ENCODE peak calls at places on chromosome 19, in five cellular contexts. S is kidney, Z is activated B cell treated with CpG ODN at 0.5 μM for 24 hours, L is heart right ventricle, T is heart left ventricle. F is an unnamed sample.

GRCh38 chr19:51514866-51515481 is 13.4 kb upstream of the SIGLEC12 start:
- DNase-seq in S (no peak), Z (no peak), L (no peak), T (no peak), F (peak; percentile 69)

GRCh38 chr19:56566904-56567273 is 379 bp upstream of the ZNF470 start:
- DNase-seq in S (peak; percentile 77), Z (no peak), L (peak; percentile 67), T (peak; percentile 61), F (no peak)

GRCh38 chr19:6847828-6848200 is 39.6 kb upstream of the ADGRE1 start:
- DNase-seq in S (no peak), Z (no peak), L (no peak), T (no peak), F (no peak)

GRCh38 chr19:13729859-13730258 is 34.5 kb upstream of the MRI1 start:
- DNase-seq in S (no peak), Z (no peak), L (no peak), T (no peak), F (no peak)

GRCh38 chr19:7923295-7924191 is 2.4 kb downstream of the CTXN1 start:
- DNase-seq in S (peak; percentile 77), Z (no peak), L (no peak), T (no peak), F (no peak)

GRCh38 chr19:47445937-47446402 is 25.7 kb downstream of the SLC8A2 start:
- DNase-seq in S (peak; percentile 89), Z (peak; percentile 46), L (no peak), T (no peak), F (no peak)

GRCh38 chr19:6768236-6768785 is 1.1 kb upstream of the SH2D3A start:
- DNase-seq in S (no peak), Z (no peak), L (no peak), T (no peak), F (no peak)

GRCh38 chr19:13797870-13798269 is 2.6 kb downstream of the ZSWIM4 start:
- DNase-seq in S (no peak), Z (no peak), L (no peak), T (peak; percentile 51), F (no peak)

GRCh38 chr19:31519216-31519615 is 170.0 kb upstream of the TSHZ3 start:
- DNase-seq in S (no peak), Z (no peak), L (no peak), T (no peak), F (no peak)

GRCh38 chr19:58170860-58171259 is 12.0 kb upstream of the ZNF274 start:
- DNase-seq in S (no peak), Z (no peak), L (no peak), T (no peak), F (no peak)

GRCh38 chr19:48959341-48960239 is 4.9 kb downstream of the BAX start:
- DNase-seq in S (no peak), Z (no peak), L (no peak), T (no peak), F (no peak)

GRCh38 chr19:17352608-17353280 is 15.4 kb downstream of the GTPBP3 start:
- DNase-seq in S (peak; percentile 79), Z (no peak), L (no peak), T (no peak), F (no peak)
- TF ChIP-seq CTCF in S (no peak), Z (no peak), L (no peak), T (no peak), F (no peak)

DNA sequence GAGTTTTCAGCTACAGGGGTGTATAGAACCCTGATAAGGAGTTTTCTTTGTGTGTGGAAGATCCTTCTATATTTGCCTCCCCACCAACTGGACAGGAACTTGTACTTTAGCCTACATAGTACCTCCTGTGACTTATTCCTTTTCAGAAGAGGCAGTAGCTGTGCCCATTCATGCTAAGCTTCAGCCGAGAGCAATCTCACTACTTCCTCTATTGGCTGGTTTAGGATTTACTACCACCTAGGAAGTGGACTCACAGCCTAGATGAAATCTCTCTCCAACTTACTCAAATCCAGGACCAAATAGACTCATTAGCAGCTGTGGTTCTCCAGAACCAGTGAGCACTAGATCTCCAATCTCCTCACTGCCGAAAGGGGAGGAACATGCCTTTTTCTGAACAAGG is 2.3 kb upstream of the REX1BD start:
- DNase-seq in S (no peak), Z (no peak), L (no peak), T (no peak), F (peak; percentile 31)
- TF ChIP-seq CTCF in S (peak; percentile 15), Z (no peak), L (no peak), T (no peak), F (no peak)

GRCh38 chr19:35977446-35978222 is 17.4 kb upstream of the SDHAF1 start:
- DNase-seq in S (no peak), Z (no peak), L (no peak), T (no peak), F (no peak)
- TF ChIP-seq CTCF in S (no peak), Z (no peak), L (no peak), T (no peak), F (peak; percentile 22)

DNA sequence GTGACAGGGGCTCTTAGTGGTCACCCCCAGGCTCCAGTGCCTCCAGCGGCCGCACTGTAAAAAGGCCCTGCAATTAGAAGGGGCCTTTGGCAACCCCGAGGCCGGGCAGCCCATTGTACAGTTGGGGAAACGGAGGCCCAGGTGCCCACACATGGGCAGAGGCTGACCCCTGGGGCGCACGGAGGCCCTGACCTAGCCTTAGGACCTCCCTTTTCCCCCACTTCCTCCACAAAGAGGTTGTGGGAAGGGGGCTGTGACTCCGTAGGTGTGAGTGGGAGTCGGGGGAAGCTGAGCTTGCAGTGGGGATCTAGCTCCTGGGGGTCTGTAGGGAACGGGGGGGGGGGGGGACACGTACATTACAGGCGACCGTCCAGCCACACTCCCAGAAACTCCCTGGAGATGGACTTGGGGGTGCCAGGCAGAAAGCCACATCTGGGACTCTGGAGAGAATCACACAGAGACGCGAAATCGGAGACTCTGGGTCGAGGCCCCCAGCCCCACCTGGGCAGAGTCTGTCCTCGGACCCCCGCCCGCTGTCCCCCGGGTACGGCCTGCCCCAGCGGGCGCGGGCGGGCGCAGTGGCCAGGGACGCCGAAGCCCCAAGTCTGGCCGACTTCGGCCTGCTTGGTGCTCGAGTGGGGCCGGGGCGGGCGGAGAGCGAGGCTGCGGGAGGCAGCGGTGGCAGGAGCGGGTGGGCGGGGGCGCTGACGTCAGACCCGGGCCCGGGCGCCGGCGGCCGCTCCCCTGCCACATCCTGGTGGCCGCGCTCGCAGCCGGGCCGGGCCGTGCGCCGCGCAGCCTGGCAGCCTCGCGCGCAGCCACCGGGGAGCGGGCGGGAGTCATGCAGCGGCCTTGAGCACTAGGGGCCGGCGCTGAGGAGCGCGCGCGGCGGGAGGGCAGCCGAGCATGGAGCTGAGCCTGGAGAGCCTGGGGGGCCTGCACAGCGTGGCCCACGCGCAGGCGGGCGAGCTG is at the start of gene ONECUT3:
- DNase-seq in S (peak; percentile 66), Z (no peak), L (no peak), T (no peak), F (no peak)
- TF ChIP-seq CTCF in S (no peak), Z (no peak), L (no peak), T (no peak), F (no peak)

GRCh38 chr19:3959766-3960131 is 11.2 kb downstream of the DAPK3 start:
- DNase-seq in S (no peak), Z (no peak), L (no peak), T (no peak), F (no peak)
- TF ChIP-seq CTCF in S (no peak), Z (no peak), L (no peak), T (no peak), F (no peak)

DNA sequence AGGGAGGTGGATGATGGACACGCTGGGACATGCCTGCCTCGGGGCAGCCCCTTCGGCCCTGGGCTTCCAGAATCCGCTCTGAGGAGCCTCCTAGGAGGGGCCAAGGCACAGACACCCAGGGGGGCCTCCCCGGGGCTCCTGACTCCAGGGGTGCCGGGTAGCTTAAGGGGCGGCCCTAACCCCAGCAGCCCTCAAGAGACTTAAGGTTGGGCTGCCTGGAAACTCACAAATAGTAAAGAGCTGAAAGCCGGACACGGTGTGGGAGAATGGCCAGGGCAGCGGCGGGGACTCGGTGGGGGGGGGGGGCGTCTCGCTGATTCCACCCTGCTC is 7.7 kb downstream of the ARID3A start:
- DNase-seq in S (no peak), Z (no peak), L (no peak), T (no peak), F (no peak)
- TF ChIP-seq CTCF in S (no peak), Z (no peak), L (no peak), T (no peak), F (no peak)

GRCh38 chr19:46404039-46404883 is 9.1 kb downstream of the CCDC8 start:
- DNase-seq in S (peak; percentile 86), Z (no peak), L (peak; percentile 48), T (peak; percentile 74), F (no peak)
- TF ChIP-seq CTCF in S (peak; percentile 7), Z (no peak), L (no peak), T (peak; percentile 17), F (no peak)

DNA sequence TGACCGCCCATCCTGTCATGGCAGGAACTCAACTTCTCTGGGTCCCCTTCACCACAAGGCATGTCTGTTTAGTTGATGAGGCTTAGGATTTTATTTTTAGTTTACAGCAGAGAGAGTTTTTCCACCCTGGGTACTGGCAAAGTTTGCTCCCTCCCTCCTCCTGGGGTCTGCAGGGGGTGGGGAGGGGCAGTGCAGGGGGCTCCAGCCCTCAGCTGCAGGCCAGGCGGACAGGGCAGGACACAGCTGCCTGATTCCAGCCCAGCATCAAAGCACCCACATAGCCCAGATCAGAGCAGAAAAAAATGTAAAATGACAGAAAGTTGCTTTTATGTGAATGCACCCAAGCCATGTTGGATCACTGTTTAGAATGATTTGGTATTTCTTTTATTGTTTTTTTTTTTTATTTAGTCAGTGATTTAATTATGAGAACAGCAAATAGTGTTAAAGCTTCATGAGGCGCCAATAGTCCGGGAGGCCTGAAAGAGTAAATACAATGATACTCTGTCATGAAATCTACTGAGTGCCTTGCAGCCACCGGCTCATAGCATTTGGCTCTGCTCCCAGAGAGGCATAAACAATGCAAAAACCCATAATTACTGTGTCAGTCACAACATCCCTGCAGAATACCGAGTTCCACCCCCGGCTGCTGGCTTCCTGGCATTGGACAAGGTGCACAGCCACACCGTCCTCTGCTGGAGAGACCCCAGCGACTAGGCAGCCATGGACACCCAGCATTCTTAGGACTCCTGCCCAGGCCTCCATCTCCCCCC is 923.5 kb downstream of the UQCRFS1 start:
- DNase-seq in S (no peak), Z (no peak), L (no peak), T (no peak), F (no peak)
- TF ChIP-seq CTCF in S (no peak), Z (no peak), L (no peak), T (no peak), F (no peak)